ENCODE peak calls at places on chromosomes 11 and 22, in ten cellular contexts. Q is SK-N-SH; Z is BJ; B is right lobe of liver; F is WERI-Rb-1; C is upper lobe of right lung; H is fibroblast of lung; I is colonic mucosa; W is naive thymus-derived CD4-positive, alpha-beta T cell; J is dorsolateral prefrontal cortex. X is an unnamed sample.

GRCh38 chr11:64461081-64461480 is 102.1 kb downstream of the RPS6KA4 start:
- DNase-seq in Q (no peak), Z (no peak), B (no peak), F (no peak), C (no peak), H (no peak), I (no peak), W (no peak), J (no peak), X (no peak)

GRCh38 chr11:23124249-23124648 is 264.0 kb upstream of the CCDC179 start:
- DNase-seq in Q (no peak), Z (no peak), B (no peak), F (no peak), C (no peak), H (peak; percentile 21), I (no peak), W (no peak), J (no peak), X (no peak)

GRCh38 chr11:22466351-22466750 is 128.2 kb downstream of the SLC17A6 start:
- DNase-seq in Q (no peak), Z (no peak), B (no peak), F (no peak), C (no peak), H (no peak), I (no peak), W (no peak), J (no peak), X (no peak)

GRCh38 chr22:36026741-36027140 is 1.9 kb downstream of the RBFOX2 start:
- DNase-seq in Q (no peak), Z (no peak), B (no peak), F (no peak), C (no peak), H (peak; percentile 68), I (no peak), W (no peak), J (no peak), X (peak; percentile 46)

GRCh38 chr11:65493367-65494176 is 5.3 kb upstream of the MALAT1 start:
- DNase-seq in Q (no peak), Z (peak; percentile 86), B (peak; percentile 88), F (peak; percentile 67), C (peak; percentile 77), H (peak; percentile 88), I (peak; percentile 90), W (no peak), J (peak; percentile 48), X (no peak)

GRCh38 chr11:2999464-2999998 is 7.4 kb upstream of the NAP1L4 start:
- DNase-seq in Q (no peak), Z (no peak), B (no peak), F (no peak), C (peak; percentile 32), H (no peak), I (no peak), W (no peak), J (no peak), X (no peak)

GRCh38 chr11:102762414-102762813 is 18.0 kb downstream of the MMP10 start:
- DNase-seq in Q (no peak), Z (no peak), B (no peak), F (no peak), C (no peak), H (peak; percentile 28), I (no peak), W (no peak), J (no peak), X (peak; percentile 48)

GRCh38 chr11:118651820-118652219 is 27.6 kb downstream of the TREH start:
- DNase-seq in Q (no peak), Z (no peak), B (no peak), F (no peak), C (no peak), H (no peak), I (no peak), W (no peak), J (no peak), X (no peak)

GRCh38 chr11:118703563-118704106 is 24.2 kb upstream of the TREH start:
- DNase-seq in Q (no peak), Z (no peak), B (no peak), F (no peak), C (no peak), H (no peak), I (no peak), W (no peak), J (no peak), X (no peak)

GRCh38 chr22:27318516-27318915 is 483.0 kb downstream of the MN1 start:
- DNase-seq in Q (no peak), Z (peak; percentile 22), B (no peak), F (no peak), C (no peak), H (peak; percentile 35), I (peak; percentile 49), W (no peak), J (no peak), X (peak; percentile 92)

GRCh38 chr22:47567126-47567730 is 804.8 kb downstream of the TBC1D22A start:
- DNase-seq in Q (no peak), Z (no peak), B (peak; percentile 46), F (no peak), C (peak; percentile 39), H (no peak), I (no peak), W (no peak), J (no peak), X (no peak)

GRCh38 chr11:107683807-107684206 is 28.0 kb downstream of the SLN start:
- DNase-seq in Q (peak; percentile 24), Z (no peak), B (no peak), F (peak; percentile 13), C (no peak), H (no peak), I (no peak), W (no peak), J (no peak), X (peak; percentile 52)

GRCh38 chr22:24407278-24407665 is 20.1 kb upstream of the ADORA2A start:
- DNase-seq in Q (peak; percentile 73), Z (no peak), B (no peak), F (no peak), C (no peak), H (no peak), I (no peak), W (no peak), J (no peak), X (no peak)

GRCh38 chr11:67179892-67180490 is 60.9 kb downstream of the KDM2A start:
- DNase-seq in Q (peak; percentile 17), Z (no peak), B (no peak), F (no peak), C (no peak), H (peak; percentile 38), I (no peak), W (no peak), J (no peak), X (peak; percentile 59)

GRCh38 chr11:10117709-10118341 is 176.2 kb downstream of the SBF2 start:
- DNase-seq in Q (no peak), Z (peak; percentile 49), B (no peak), F (no peak), C (no peak), H (peak; percentile 51), I (no peak), W (no peak), J (no peak), X (no peak)

GRCh38 chr11:90764691-90765090 is 541.8 kb upstream of the CHORDC1 start:
- DNase-seq in Q (no peak), Z (no peak), B (no peak), F (no peak), C (no peak), H (no peak), I (no peak), W (no peak), J (no peak), X (no peak)

GRCh38 chr11:74398244-74399159 is at the start of gene PGM2L1:
- DNase-seq in Q (peak; percentile 93), Z (peak; percentile 63), B (peak; percentile 94), F (peak; percentile 95), C (peak; percentile 96), H (peak; percentile 92), I (peak; percentile 95), W (peak; percentile 92), J (peak; percentile 94), X (peak; percentile 99)

DNA sequence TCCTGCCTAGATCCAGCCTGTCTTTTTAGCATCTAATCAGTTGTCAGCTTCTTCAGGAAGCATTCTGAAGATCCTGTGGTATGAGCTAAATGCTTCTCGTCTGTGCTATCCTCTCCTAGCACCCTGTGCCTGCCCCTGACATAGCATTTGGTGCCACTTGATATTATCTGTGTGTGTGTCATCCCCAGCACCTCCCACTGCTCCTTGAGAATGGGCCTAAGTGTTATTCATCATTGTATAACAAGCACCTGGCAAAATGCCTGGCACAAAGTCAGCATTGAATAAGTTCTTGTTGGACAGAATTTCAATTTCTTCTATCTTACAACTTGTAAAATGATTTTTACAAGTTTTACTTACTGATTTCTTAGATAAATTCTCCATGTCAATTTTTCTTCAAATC is 28.1 kb upstream of the OLFML1 start:
- DNase-seq in Q (no peak), Z (peak; percentile 39), B (no peak), F (no peak), C (no peak), H (no peak), I (no peak), W (no peak), J (no peak), X (peak; percentile 17)
- H3K27me3 ChIP-seq in Q (no peaks in the 10 kb centered on the region), Z (peaks cover 2% of the 10 kb centered on the region), B (no peaks in the 10 kb centered on the region), F (peaks cover 23% of the 10 kb centered on the region), C (peaks cover 17% of the 10 kb centered on the region), H (no peaks in the 10 kb centered on the region), I (no peaks in the 10 kb centered on the region), W (no peaks in the 10 kb centered on the region), J (no peaks in the 10 kb centered on the region), X (peaks cover 10% of the 10 kb centered on the region)

GRCh38 chr11:8043756-8044155 is 37.3 kb upstream of the TUB start:
- DNase-seq in Q (no peak), Z (no peak), B (no peak), F (no peak), C (no peak), H (no peak), I (no peak), W (no peak), J (no peak), X (no peak)
- H3K27me3 ChIP-seq in Q (no peaks in the 10 kb centered on the region), Z (no peaks in the 10 kb centered on the region), B (no peaks in the 10 kb centered on the region), F (no peaks in the 10 kb centered on the region), C (no peaks in the 10 kb centered on the region), H (no peaks in the 10 kb centered on the region), I (no peaks in the 10 kb centered on the region), W (no peaks in the 10 kb centered on the region), J (no peaks in the 10 kb centered on the region), X (peaks cover 17% of the 10 kb centered on the region)

GRCh38 chr22:49186293-49186692 is 641.4 kb downstream of the BRD1 start:
- DNase-seq in Q (no peak), Z (no peak), B (no peak), F (no peak), C (no peak), H (no peak), I (no peak), W (no peak), J (no peak), X (no peak)
- H3K27me3 ChIP-seq in Q (no peaks in the 10 kb centered on the region), Z (no peaks in the 10 kb centered on the region), B (no peaks in the 10 kb centered on the region), F (no peaks in the 10 kb centered on the region), C (peaks cover 4% of the 10 kb centered on the region), H (no peaks in the 10 kb centered on the region), I (no peaks in the 10 kb centered on the region), W (no peaks in the 10 kb centered on the region), J (no peaks in the 10 kb centered on the region), X (no peaks in the 10 kb centered on the region)

DNA sequence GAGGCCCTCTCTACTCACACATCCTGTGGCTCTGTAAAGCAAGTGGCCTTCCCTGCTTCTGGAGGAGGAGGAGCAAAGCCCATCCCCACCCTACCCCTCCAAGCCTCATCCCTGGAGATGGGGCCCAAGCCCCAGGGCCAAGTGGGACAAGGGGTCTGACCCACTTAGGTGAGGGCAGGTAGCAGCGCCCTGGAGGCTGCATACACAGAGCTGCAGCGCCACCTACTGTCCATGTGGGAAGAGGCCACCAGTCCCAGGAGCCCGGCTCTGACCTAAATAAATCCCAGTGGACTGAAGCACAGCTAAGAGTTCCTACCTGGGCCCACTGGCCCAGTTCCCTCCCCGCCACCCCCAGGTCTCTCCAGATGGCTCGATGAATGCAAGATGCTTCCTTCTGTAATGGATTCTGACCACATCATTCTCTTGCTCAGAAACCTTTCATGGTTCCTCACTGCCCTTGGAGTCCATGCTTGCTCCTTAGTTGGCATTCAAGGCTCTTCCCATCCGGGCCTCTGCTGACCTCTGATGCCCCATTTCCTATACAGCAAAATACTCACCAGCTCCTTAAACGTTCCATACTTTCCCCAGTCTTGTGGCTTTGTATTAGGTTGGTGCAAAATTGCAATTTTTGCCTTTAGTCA is 62.1 kb downstream of the THAP12 start:
- DNase-seq in Q (peak; percentile 91), Z (no peak), B (peak; percentile 86), F (peak; percentile 83), C (peak; percentile 91), H (peak; percentile 69), I (peak; percentile 85), W (peak; percentile 61), J (peak; percentile 81), X (peak; percentile 79)
- H3K27me3 ChIP-seq in Q (no peaks in the 10 kb centered on the region), Z (peaks cover 17% of the 10 kb centered on the region), B (no peaks in the 10 kb centered on the region), F (no peaks in the 10 kb centered on the region), C (peaks cover 5% of the 10 kb centered on the region), H (peaks cover 9% of the 10 kb centered on the region), I (peaks cover 9% of the 10 kb centered on the region), W (no peaks in the 10 kb centered on the region), J (peaks cover 12% of the 10 kb centered on the region), X (no peaks in the 10 kb centered on the region)

X was measured in A673.